ENCODE peak calls at places on chromosomes 2 and 18, in eight cellular contexts. U, M, T, Q, X, C, I and W are unnamed samples. For H3K4me1, the result is how much of the 10 kb centered on the place peaks cover.

GRCh38 chr2:120833127-120833675 is 97.5 kb downstream of the GLI2 start:
- DNase-seq in X (no peak), T (no peak), I (no peak), U (no peak), Q (no peak), M (no peak), C (no peak), W (peak)

GRCh38 chr2:60533114-60534033 is 20.1 kb downstream of the BCL11A start:
- DNase-seq in Q (no peak), C (peak), T (peak), X (peak), M (peak), U (no peak), I (no peak), W (no peak)

GRCh38 chr2:228652366-228652765 is 470.9 kb upstream of the SPHKAP start:
- DNase-seq in I (no peak), M (peak), Q (no peak), X (no peak), C (peak), U (no peak), T (no peak), W (no peak)

GRCh38 chr18:7221424-7222155 is 9.3 kb upstream of the LRRC30 start:
- DNase-seq in T (peak), I (peak), X (peak), Q (peak), M (peak), C (peak), U (peak), W (peak)

GRCh38 chr18:7824970-7825369 is 257.9 kb downstream of the PTPRM start:
- DNase-seq in U (no peak), M (no peak), I (no peak), T (no peak), Q (no peak), X (no peak), C (no peak), W (no peak)

GRCh38 chr18:13471971-13472628 is 253.5 kb downstream of the LDLRAD4 start:
- DNase-seq in M (no peak), I (peak), Q (peak), U (no peak), C (no peak), X (no peak), T (no peak), W (no peak)

GRCh38 chr2:85926931-85927527 is 38.2 kb upstream of the ST3GAL5 start:
- DNase-seq in Q (no peak), I (no peak), X (no peak), U (no peak), T (peak), C (no peak), M (peak), W (no peak)

GRCh38 chr2:197237720-197238370 is 72.7 kb downstream of the ANKRD44 start:
- DNase-seq in U (no peak), T (no peak), Q (no peak), M (no peak), I (no peak), X (no peak), C (no peak), W (no peak)

GRCh38 chr2:31822587-31822986 is 188.2 kb downstream of the MEMO1 start:
- DNase-seq in X (no peak), I (no peak), T (no peak), C (no peak), Q (no peak), U (no peak), M (no peak), W (no peak)

GRCh38 chr2:142130111-142131015 is 453 bp downstream of the LRP1B start:
- DNase-seq in I (peak), T (peak), Q (peak), U (peak), M (peak), C (peak), X (peak), W (no peak)

GRCh38 chr2:224666951-224667553 is 49.1 kb downstream of the CCDC195 start:
- DNase-seq in U (no peak), C (no peak), Q (no peak), X (no peak), T (no peak), I (no peak), M (no peak), W (peak)

GRCh38 chr2:69449906-69450305 is 12.7 kb upstream of the NFU1 start:
- DNase-seq in I (no peak), T (no peak), X (no peak), M (no peak), U (no peak), C (peak), Q (no peak), W (no peak)

GRCh38 chr18:28095631-28096030 is 81.3 kb downstream of the CDH2 start:
- DNase-seq in U (no peak), C (no peak), Q (no peak), M (peak), I (no peak), X (no peak), T (no peak), W (no peak)

GRCh38 chr2:162888641-162889040 is 50.1 kb upstream of the KCNH7 start:
- DNase-seq in X (no peak), C (no peak), Q (no peak), U (peak), T (peak), I (no peak), M (peak), W (no peak)

GRCh38 chr18:11752116-11752911 is 63.2 kb downstream of the GNAL start:
- DNase-seq in T (peak), M (peak), C (peak), Q (peak), U (no peak), X (peak), I (peak), W (no peak)

GRCh38 chr2:204445149-204445548 is 100.1 kb upstream of the PARD3B start:
- DNase-seq in X (no peak), C (no peak), I (no peak), Q (no peak), T (no peak), M (no peak), U (no peak), W (no peak)

GRCh38 chr18:23257153-23257552 is 121.9 kb downstream of the CABLES1 start:
- DNase-seq in I (no peak), U (no peak), C (no peak), X (no peak), T (no peak), M (no peak), Q (no peak), W (no peak)

GRCh38 chr2:58939388-58939787 is 698.3 kb upstream of the FANCL start:
- DNase-seq in C (peak), M (peak), Q (no peak), U (no peak), I (no peak), T (peak), X (no peak), W (no peak)

GRCh38 chr2:73952499-73953446 is 26.1 kb downstream of the DGUOK start:
- DNase-seq in U (no peak), M (peak), C (peak), X (no peak), T (peak), Q (no peak), I (no peak), W (no peak)

GRCh38 chr2:238644095-238645081 is 203.5 kb upstream of the TWIST2 start:
- DNase-seq in Q (no peak), C (peak), X (no peak), I (no peak), U (no peak), M (peak), T (peak), W (no peak)

GRCh38 chr2:190947711-190948251 is 66.2 kb downstream of the STAT1 start:
- DNase-seq in U (peak), X (no peak), M (peak), C (peak), I (no peak), T (peak), Q (no peak), W (no peak)

GRCh38 chr2:11657646-11658045 is 12.3 kb downstream of the NTSR2 start:
- DNase-seq in T (no peak), X (no peak), C (no peak), U (no peak), M (no peak), I (no peak), Q (no peak), W (no peak)

GRCh38 chr2:86368181-86368824 is 30.9 kb upstream of the REEP1 start:
- DNase-seq in X (peak), Q (peak), C (peak), M (peak), T (peak), I (peak), U (peak), W (peak)

GRCh38 chr18:59681521-59682004 is 15.7 kb downstream of the CCBE1 start:
- DNase-seq in C (no peak), T (no peak), X (no peak), Q (no peak), M (no peak), I (peak), U (no peak), W (no peak)

GRCh38 chr2:26922638-26923466 is 47.6 kb upstream of the MAPRE3 start:
- DNase-seq in I (peak), T (peak), C (peak), Q (no peak), U (peak), X (peak), M (peak), W (peak)

GRCh38 chr2:11292464-11293255 is 51.8 kb downstream of the ROCK2 start:
- DNase-seq in T (peak), C (peak), M (peak), I (peak), Q (no peak), U (no peak), X (no peak), W (no peak)

GRCh38 chr18:77067315-77068061 is 65.1 kb downstream of the MBP start:
- DNase-seq in X (no peak), M (peak), Q (no peak), T (peak), C (peak), I (no peak), U (no peak), W (peak)

GRCh38 chr2:64426191-64426952 is 27.6 kb upstream of the LGALSL start:
- DNase-seq in U (no peak), Q (no peak), T (peak), M (peak), C (peak), X (no peak), I (no peak), W (no peak)

GRCh38 chr2:43112155-43112554 is 114.3 kb downstream of the ZFP36L2 start:
- DNase-seq in M (no peak), C (no peak), U (no peak), X (no peak), T (no peak), I (no peak), Q (no peak), W (no peak)
- H3K4me2 ChIP-seq in M (no peak), C (no peak), U (no peak), X (no peak), T (no peak), I (no peak), Q (no peak), W (no peak)

GRCh38 chr2:32915694-32916093 is 31.1 kb upstream of the LTBP1 start:
- DNase-seq in C (no peak), M (no peak), T (no peak), Q (no peak), I (no peak), X (no peak), U (no peak), W (no peak)

GRCh38 chr2:32922466-32922865 is 24.3 kb upstream of the LTBP1 start:
- DNase-seq in C (no peak), Q (no peak), U (no peak), I (no peak), M (no peak), X (no peak), T (no peak), W (no peak)

DNA sequence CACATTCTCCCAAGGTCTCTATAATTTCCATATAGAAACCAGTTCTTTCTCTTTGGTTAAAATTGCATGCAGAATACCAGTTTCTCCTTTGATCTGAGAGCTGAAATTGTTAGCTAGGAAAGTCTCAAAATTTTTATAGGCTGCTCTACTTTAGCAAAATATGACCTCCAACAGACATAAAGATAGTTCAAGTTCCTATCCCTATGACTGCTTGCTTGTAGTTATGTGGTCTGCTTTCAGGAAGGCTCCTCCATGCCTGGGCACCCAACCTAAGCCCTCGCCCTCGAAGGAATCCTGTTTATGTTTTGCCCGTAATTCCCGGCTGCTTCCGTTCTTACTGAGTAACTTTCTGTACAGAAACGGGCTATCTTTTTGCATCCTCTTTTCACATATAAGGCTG is 28.0 kb upstream of the LTBP1 start:
- DNase-seq in U (no peak), T (no peak), I (no peak), M (no peak), X (no peak), C (no peak), Q (no peak), W (no peak)
- H3K4me1 ChIP-seq in U (under half), T (under half), I (under half), M (under half), X (under half), C (under half), Q (under half), W (under half)

GRCh38 chr2:240687741-240688562 is 3.7 kb upstream of the AQP12A start:
- DNase-seq in C (no peak), M (no peak), T (no peak), I (no peak), U (no peak), X (no peak), Q (no peak), W (no peak)
- H3K27ac ChIP-seq in C (no peak), M (no peak), T (no peak), I (no peak), U (no peak), X (no peak), Q (no peak), W (no peak)

GRCh38 chr2:179840840-179841239 is 20.6 kb downstream of the ZNF385B start:
- DNase-seq in U (no peak), M (no peak), T (no peak), C (no peak), I (no peak), Q (no peak), X (no peak), W (no peak)

GRCh38 chr2:179842498-179843153 is 18.8 kb downstream of the ZNF385B start:
- DNase-seq in X (peak), Q (no peak), U (peak), I (peak), M (peak), C (no peak), T (peak), W (peak)

GRCh38 chr2:179837408-179837807 is 24.0 kb downstream of the ZNF385B start:
- DNase-seq in U (no peak), M (peak), I (no peak), C (peak), T (peak), Q (no peak), X (no peak), W (no peak)
- H3K4me2 ChIP-seq in U (no peak), M (no peak), I (no peak), C (no peak), T (no peak), Q (no peak), X (no peak), W (no peak)

GRCh38 chr18:69239849-69240248 is 160.8 kb upstream of the DOK6 start:
- DNase-seq in C (no peak), Q (no peak), I (no peak), X (no peak), T (no peak), U (no peak), M (no peak), W (no peak)
- H3K4me1 ChIP-seq in C (under half), Q (under half), I (under half), X (under half), T (under half), U (under half), M (under half), W (under half)

DNA sequence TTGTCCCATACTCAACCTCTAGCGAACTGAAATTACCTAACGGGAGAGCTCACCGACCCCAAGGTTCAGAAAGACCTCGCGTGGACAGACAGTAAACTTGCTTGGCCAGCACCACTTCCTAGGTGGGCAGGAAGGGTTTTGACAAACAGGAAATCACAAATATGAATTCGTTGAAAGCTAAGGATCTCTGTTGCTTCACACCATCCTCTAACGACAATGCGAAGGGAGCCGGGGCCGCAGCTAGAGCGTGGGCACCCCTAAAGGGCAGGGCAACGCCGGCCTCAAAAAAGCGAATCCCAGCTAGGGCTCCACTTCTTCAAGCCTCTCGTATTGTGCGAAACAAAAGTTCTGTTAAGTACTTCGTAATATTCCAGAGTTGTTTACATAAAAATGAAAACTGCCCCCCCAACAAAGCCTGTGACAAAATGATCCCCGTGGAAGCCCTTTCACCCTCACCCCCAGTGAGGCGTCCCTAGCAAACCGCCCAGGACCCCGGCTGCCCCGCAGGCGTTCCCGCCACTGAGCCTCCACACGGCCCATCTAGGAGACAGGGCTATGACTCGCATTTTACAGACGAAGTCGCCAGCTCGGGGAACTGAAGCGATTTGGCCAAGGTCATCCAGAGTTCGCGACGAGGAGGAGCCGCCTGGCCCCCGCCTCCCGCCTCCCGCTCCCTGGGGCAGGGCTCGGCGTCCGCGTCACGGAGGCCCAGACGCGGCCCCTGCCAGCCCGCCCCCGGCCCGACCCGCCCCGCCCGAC is 548 bp downstream of the KANSL3 start:
- DNase-seq in I (peak), C (peak), Q (no peak), U (peak), X (peak), T (peak), M (peak), W (peak)
- H3K27ac ChIP-seq in I (no peak), C (peak), Q (no peak), U (peak), X (peak), T (peak), M (peak), W (peak)

DNA sequence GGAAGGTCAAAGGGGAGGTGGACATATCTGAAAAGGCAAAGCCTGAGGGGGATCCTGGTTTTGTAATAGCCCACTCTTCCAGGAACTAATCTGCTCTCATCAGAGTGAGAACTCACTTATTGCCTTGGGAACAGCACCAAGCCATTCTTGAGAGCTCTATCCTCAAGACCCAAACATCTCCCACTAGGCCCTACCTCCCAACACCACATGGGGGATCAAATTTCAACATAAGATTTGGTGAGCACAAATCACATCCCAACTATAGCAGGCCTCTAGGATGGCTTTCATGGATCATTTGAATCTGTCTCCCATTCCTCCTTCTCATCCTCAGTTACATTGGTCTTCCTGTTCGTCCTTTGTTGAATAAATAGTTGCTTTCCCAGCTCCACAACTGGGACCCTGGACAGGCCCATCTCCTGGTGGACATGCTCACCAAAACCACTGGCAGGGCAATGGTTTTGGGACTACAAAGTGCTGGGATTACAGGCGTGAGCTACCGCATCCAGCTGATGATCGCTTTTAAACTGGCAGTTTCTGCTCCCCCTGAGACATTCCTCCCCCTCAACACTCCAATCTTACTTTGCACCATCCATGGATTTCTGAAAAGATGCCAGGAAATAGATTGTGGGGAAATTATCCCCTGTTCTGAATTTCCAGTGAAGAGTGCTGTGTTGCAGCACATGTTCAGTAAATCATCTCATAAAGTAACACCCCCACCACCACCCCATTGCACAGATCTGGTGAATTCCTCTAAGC is 42.6 kb downstream of the MCFD2 start:
- DNase-seq in M (no peak), I (no peak), C (peak), Q (no peak), X (no peak), T (no peak), U (no peak), W (no peak)
- H3K4me2 ChIP-seq in M (no peak), I (no peak), C (peak), Q (no peak), X (peak), T (no peak), U (no peak), W (no peak)

GRCh38 chr2:215680605-215681598 is 245.0 kb upstream of the FN1 start:
- DNase-seq in I (no peak), U (peak), X (no peak), M (peak), Q (no peak), C (peak), T (peak), W (no peak)
- H3K4me1 ChIP-seq in I (under half), U (under half), X (under half), M (half or more), Q (under half), C (under half), T (under half), W (under half)

DNA sequence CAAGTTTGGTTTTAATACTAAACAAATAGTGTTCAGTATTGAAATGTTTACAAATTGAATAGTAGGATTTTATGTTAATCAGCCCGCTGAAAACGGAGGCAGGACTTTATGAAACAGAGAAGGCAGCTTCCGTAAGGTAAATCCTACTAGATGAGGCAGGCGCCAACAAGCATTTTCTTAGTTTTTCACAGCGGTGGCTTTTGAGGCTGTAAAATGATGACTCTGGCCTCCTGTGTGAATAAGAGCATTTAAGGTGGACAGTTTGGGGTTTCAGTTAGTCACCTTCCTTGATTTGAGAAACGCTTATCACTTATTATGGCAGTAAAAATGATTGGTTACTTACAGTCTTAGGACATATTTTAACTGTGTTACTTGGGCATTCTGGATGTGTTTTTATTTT is 212.9 kb downstream of the PTGR3 start:
- DNase-seq in C (no peak), M (no peak), X (no peak), I (no peak), Q (no peak), T (no peak), U (no peak), W (no peak)
- H3K27ac ChIP-seq in C (no peak), M (no peak), X (no peak), I (no peak), Q (no peak), T (no peak), U (no peak), W (no peak)